ENCODE peak calls at places on chromosomes 16 and 17, in seven cellular contexts. One of them, this sample, is unnamed.

GRCh38 chr17:75001915-75002843 is 10.3 kb upstream of the MRPL58 start:
- DNase-seq in AG10803: no peak
- DNase-seq in body of pancreas: no peak
- DNase-seq in fibroblast of villous mesenchyme: no peak
- DNase-seq in tibial nerve: no peak
- DNase-seq in AG04450: no peak
- DNase-seq in esophagus squamous epithelium: no peak
- DNase-seq in this sample: no peak

GRCh38 chr16:10077861-10078260 is 104.4 kb downstream of the GRIN2A start:
- DNase-seq in fibroblast of villous mesenchyme: no peak
- DNase-seq in tibial nerve: no peak
- DNase-seq in AG04450: no peak
- DNase-seq in esophagus squamous epithelium: no peak
- DNase-seq in body of pancreas: no peak
- DNase-seq in AG10803: no peak
- DNase-seq in this sample: no peak

GRCh38 chr16:54374136-54374535 is 87.5 kb upstream of the IRX3 start:
- DNase-seq in fibroblast of villous mesenchyme: no peak
- DNase-seq in AG04450: no peak
- DNase-seq in AG10803: no peak
- DNase-seq in body of pancreas: no peak
- DNase-seq in tibial nerve: no peak
- DNase-seq in esophagus squamous epithelium: no peak
- DNase-seq in this sample: no peak

GRCh38 chr17:68897557-68897956 is 57.6 kb downstream of the ABCA8 start:
- DNase-seq in body of pancreas: no peak
- DNase-seq in AG04450: no peak
- DNase-seq in esophagus squamous epithelium: no peak
- DNase-seq in fibroblast of villous mesenchyme: no peak
- DNase-seq in AG10803: no peak
- DNase-seq in tibial nerve: no peak
- DNase-seq in this sample: no peak

GRCh38 chr17:7824021-7824924 is 9.7 kb upstream of the KDM6B start:
- DNase-seq in esophagus squamous epithelium: no peak
- DNase-seq in body of pancreas: no peak
- DNase-seq in fibroblast of villous mesenchyme: no peak
- DNase-seq in AG04450: no peak
- DNase-seq in tibial nerve: no peak
- DNase-seq in AG10803: no peak
- DNase-seq in this sample: no peak

GRCh38 chr16:65909310-65910050 is 457.0 kb upstream of the CDH5 start:
- DNase-seq in tibial nerve: no peak
- DNase-seq in fibroblast of villous mesenchyme: no peak
- DNase-seq in body of pancreas: no peak
- DNase-seq in esophagus squamous epithelium: no peak
- DNase-seq in AG04450: no peak
- DNase-seq in AG10803: no peak
- DNase-seq in this sample: no peak

GRCh38 chr17:22703204-22703603 is 1010.9 kb downstream of the KCNJ18 start:
- DNase-seq in tibial nerve: no peak
- DNase-seq in esophagus squamous epithelium: no peak
- DNase-seq in body of pancreas: no peak
- DNase-seq in AG04450: no peak
- DNase-seq in fibroblast of villous mesenchyme: no peak
- DNase-seq in AG10803: no peak
- DNase-seq in this sample: peak

GRCh38 chr17:29237476-29238132 is 9.1 kb upstream of the CRYBA1 start:
- DNase-seq in AG04450: no peak
- DNase-seq in esophagus squamous epithelium: no peak
- DNase-seq in body of pancreas: no peak
- DNase-seq in fibroblast of villous mesenchyme: peak
- DNase-seq in AG10803: peak
- DNase-seq in tibial nerve: no peak
- DNase-seq in this sample: peak

GRCh38 chr17:81404557-81405165 is 9.4 kb downstream of the BAHCC1 start:
- DNase-seq in tibial nerve: no peak
- DNase-seq in AG10803: no peak
- DNase-seq in fibroblast of villous mesenchyme: peak
- DNase-seq in body of pancreas: no peak
- DNase-seq in esophagus squamous epithelium: no peak
- DNase-seq in AG04450: no peak
- DNase-seq in this sample: no peak

GRCh38 chr16:65579050-65579449 is 457.2 kb upstream of the CDH11 start:
- DNase-seq in AG10803: peak
- DNase-seq in esophagus squamous epithelium: no peak
- DNase-seq in AG04450: no peak
- DNase-seq in body of pancreas: no peak
- DNase-seq in tibial nerve: no peak
- DNase-seq in fibroblast of villous mesenchyme: no peak
- DNase-seq in this sample: no peak

GRCh38 chr17:5931611-5932010 is 138.6 kb upstream of the WSCD1 start:
- DNase-seq in AG04450: no peak
- DNase-seq in fibroblast of villous mesenchyme: no peak
- DNase-seq in tibial nerve: no peak
- DNase-seq in esophagus squamous epithelium: no peak
- DNase-seq in AG10803: no peak
- DNase-seq in body of pancreas: no peak
- DNase-seq in this sample: no peak

GRCh38 chr17:66115246-66115645 is 76.7 kb downstream of the CEP112 start:
- DNase-seq in fibroblast of villous mesenchyme: peak
- DNase-seq in AG10803: peak
- DNase-seq in tibial nerve: no peak
- DNase-seq in esophagus squamous epithelium: no peak
- DNase-seq in body of pancreas: no peak
- DNase-seq in AG04450: no peak
- DNase-seq in this sample: no peak

GRCh38 chr16:87921236-87921773 is 15.0 kb downstream of the CA5A start:
- DNase-seq in AG10803: no peak
- DNase-seq in fibroblast of villous mesenchyme: no peak
- DNase-seq in esophagus squamous epithelium: no peak
- DNase-seq in tibial nerve: no peak
- DNase-seq in AG04450: no peak
- DNase-seq in body of pancreas: peak
- DNase-seq in this sample: no peak

GRCh38 chr17:36534117-36534880 is at the start of gene MYO19:
- DNase-seq in fibroblast of villous mesenchyme: peak
- DNase-seq in AG10803: peak
- DNase-seq in AG04450: no peak
- DNase-seq in esophagus squamous epithelium: no peak
- DNase-seq in tibial nerve: peak
- DNase-seq in body of pancreas: peak
- DNase-seq in this sample: peak

GRCh38 chr17:81386646-81387234 is 8.5 kb upstream of the BAHCC1 start:
- DNase-seq in AG04450: no peak
- DNase-seq in tibial nerve: no peak
- DNase-seq in body of pancreas: no peak
- DNase-seq in fibroblast of villous mesenchyme: peak
- DNase-seq in esophagus squamous epithelium: no peak
- DNase-seq in AG10803: peak
- DNase-seq in this sample: no peak

GRCh38 chr16:78146807-78147206 is 47.4 kb downstream of the WWOX start:
- DNase-seq in body of pancreas: no peak
- DNase-seq in tibial nerve: no peak
- DNase-seq in fibroblast of villous mesenchyme: no peak
- DNase-seq in esophagus squamous epithelium: no peak
- DNase-seq in AG10803: no peak
- DNase-seq in AG04450: no peak
- DNase-seq in this sample: no peak

GRCh38 chr16:78142784-78143183 is 43.3 kb downstream of the WWOX start:
- DNase-seq in AG10803: no peak
- DNase-seq in fibroblast of villous mesenchyme: no peak
- DNase-seq in esophagus squamous epithelium: no peak
- DNase-seq in body of pancreas: no peak
- DNase-seq in tibial nerve: no peak
- DNase-seq in AG04450: no peak
- DNase-seq in this sample: no peak

GRCh38 chr16:78150233-78150632 is 50.8 kb downstream of the WWOX start:
- DNase-seq in body of pancreas: no peak
- DNase-seq in fibroblast of villous mesenchyme: no peak
- DNase-seq in esophagus squamous epithelium: no peak
- DNase-seq in AG10803: no peak
- DNase-seq in tibial nerve: no peak
- DNase-seq in AG04450: no peak
- DNase-seq in this sample: no peak

DNA sequence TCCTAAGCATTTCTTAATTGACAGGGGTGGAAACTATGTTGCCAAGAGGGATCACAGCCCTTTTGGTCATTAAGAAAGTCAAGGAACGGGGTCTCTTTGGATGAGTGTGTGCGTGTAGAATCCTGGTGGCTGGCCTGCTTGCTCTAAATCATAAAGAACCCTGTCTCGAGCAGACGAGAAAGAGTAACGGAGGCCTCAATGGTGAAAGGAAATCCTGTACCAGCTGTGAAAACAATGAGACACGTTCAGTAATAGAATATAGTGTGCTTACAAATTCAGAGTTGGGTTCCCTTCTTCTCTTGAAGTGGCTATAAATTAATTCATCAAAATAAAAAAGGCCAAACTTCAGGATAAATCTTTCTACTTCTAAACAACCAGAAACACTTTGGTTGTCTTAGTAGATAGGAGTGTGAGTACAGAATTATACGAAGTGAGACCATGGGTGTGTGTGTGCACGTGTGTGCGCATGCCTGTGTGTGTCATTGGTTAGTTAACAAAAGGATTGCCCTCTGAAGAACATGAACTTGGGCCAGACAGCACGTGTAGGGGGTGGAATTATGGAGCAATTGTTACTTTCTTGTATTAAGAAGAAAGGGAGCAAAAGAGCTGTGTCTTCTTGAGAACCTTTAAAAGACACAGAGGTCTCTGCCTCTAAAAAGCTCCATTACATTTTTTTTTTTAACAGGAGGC is 48.5 kb downstream of the WWOX start:
- DNase-seq in tibial nerve: no peak
- DNase-seq in body of pancreas: no peak
- DNase-seq in fibroblast of villous mesenchyme: no peak
- DNase-seq in AG04450: no peak
- DNase-seq in AG10803: no peak
- DNase-seq in esophagus squamous epithelium: no peak
- DNase-seq in this sample: no peak
- TF ChIP-seq CTCF in tibial nerve: no peak
- TF ChIP-seq CTCF in body of pancreas: no peak
- TF ChIP-seq CTCF in fibroblast of villous mesenchyme: no peak
- TF ChIP-seq CTCF in AG04450: no peak
- TF ChIP-seq CTCF in AG10803: no peak
- TF ChIP-seq CTCF in esophagus squamous epithelium: no peak
- TF ChIP-seq CTCF in this sample: no peak

GRCh38 chr16:4477966-4478365 is 1.8 kb downstream of the HMOX2 start:
- DNase-seq in esophagus squamous epithelium: no peak
- DNase-seq in fibroblast of villous mesenchyme: peak
- DNase-seq in body of pancreas: no peak
- DNase-seq in AG04450: no peak
- DNase-seq in AG10803: peak
- DNase-seq in tibial nerve: no peak
- DNase-seq in this sample: no peak
- TF ChIP-seq CTCF in esophagus squamous epithelium: no peak
- TF ChIP-seq CTCF in fibroblast of villous mesenchyme: peak
- TF ChIP-seq CTCF in body of pancreas: no peak
- TF ChIP-seq CTCF in AG04450: peak
- TF ChIP-seq CTCF in AG10803: peak
- TF ChIP-seq CTCF in tibial nerve: no peak
- TF ChIP-seq CTCF in this sample: peak

GRCh38 chr17:35089846-35090193 is 26.3 kb upstream of the RFFL start:
- DNase-seq in esophagus squamous epithelium: no peak
- DNase-seq in body of pancreas: no peak
- DNase-seq in AG04450: no peak
- DNase-seq in tibial nerve: no peak
- DNase-seq in AG10803: peak
- DNase-seq in fibroblast of villous mesenchyme: peak
- DNase-seq in this sample: no peak

GRCh38 chr17:35086931-35087573 is 23.5 kb upstream of the RFFL start:
- DNase-seq in tibial nerve: no peak
- DNase-seq in AG04450: no peak
- DNase-seq in AG10803: no peak
- DNase-seq in fibroblast of villous mesenchyme: no peak
- DNase-seq in body of pancreas: no peak
- DNase-seq in esophagus squamous epithelium: no peak
- DNase-seq in this sample: no peak

GRCh38 chr17:35088911-35089845 is 25.7 kb upstream of the RFFL start:
- DNase-seq in fibroblast of villous mesenchyme: peak
- DNase-seq in esophagus squamous epithelium: peak
- DNase-seq in body of pancreas: peak
- DNase-seq in AG04450: no peak
- DNase-seq in AG10803: peak
- DNase-seq in tibial nerve: peak
- DNase-seq in this sample: peak

GRCh38 chr17:35087731-35088646 is 24.5 kb upstream of the RFFL start:
- DNase-seq in AG10803: peak
- DNase-seq in tibial nerve: no peak
- DNase-seq in body of pancreas: peak
- DNase-seq in esophagus squamous epithelium: no peak
- DNase-seq in AG04450: no peak
- DNase-seq in fibroblast of villous mesenchyme: peak
- DNase-seq in this sample: no peak

GRCh38 chr17:35088647-35088910 is 25.1 kb upstream of the RFFL start:
- DNase-seq in esophagus squamous epithelium: no peak
- DNase-seq in tibial nerve: no peak
- DNase-seq in AG10803: no peak
- DNase-seq in body of pancreas: peak
- DNase-seq in AG04450: no peak
- DNase-seq in fibroblast of villous mesenchyme: no peak
- DNase-seq in this sample: no peak
- TF ChIP-seq CTCF in esophagus squamous epithelium: no peak
- TF ChIP-seq CTCF in tibial nerve: no peak
- TF ChIP-seq CTCF in AG10803: no peak
- TF ChIP-seq CTCF in body of pancreas: no peak
- TF ChIP-seq CTCF in AG04450: no peak
- TF ChIP-seq CTCF in fibroblast of villous mesenchyme: no peak
- TF ChIP-seq CTCF in this sample: no peak

GRCh38 chr17:11742891-11743290 is 144.6 kb downstream of the DNAH9 start:
- DNase-seq in fibroblast of villous mesenchyme: no peak
- DNase-seq in body of pancreas: no peak
- DNase-seq in tibial nerve: no peak
- DNase-seq in AG10803: no peak
- DNase-seq in AG04450: no peak
- DNase-seq in esophagus squamous epithelium: no peak
- DNase-seq in this sample: no peak
- TF ChIP-seq CTCF in fibroblast of villous mesenchyme: no peak
- TF ChIP-seq CTCF in body of pancreas: no peak
- TF ChIP-seq CTCF in tibial nerve: no peak
- TF ChIP-seq CTCF in AG10803: no peak
- TF ChIP-seq CTCF in AG04450: no peak
- TF ChIP-seq CTCF in esophagus squamous epithelium: no peak
- TF ChIP-seq CTCF in this sample: no peak

GRCh38 chr17:67374329-67375053 is 2.6 kb upstream of the PITPNC1 start:
- DNase-seq in AG10803: peak
- DNase-seq in tibial nerve: peak
- DNase-seq in AG04450: peak
- DNase-seq in body of pancreas: peak
- DNase-seq in esophagus squamous epithelium: no peak
- DNase-seq in fibroblast of villous mesenchyme: peak
- DNase-seq in this sample: peak
- TF ChIP-seq CTCF in AG10803: peak
- TF ChIP-seq CTCF in tibial nerve: peak
- TF ChIP-seq CTCF in AG04450: peak
- TF ChIP-seq CTCF in body of pancreas: peak
- TF ChIP-seq CTCF in esophagus squamous epithelium: peak
- TF ChIP-seq CTCF in fibroblast of villous mesenchyme: peak
- TF ChIP-seq CTCF in this sample: peak

GRCh38 chr17:46193626-46194392 is 580 bp upstream of the KANSL1 start:
- DNase-seq in tibial nerve: peak
- DNase-seq in AG10803: peak
- DNase-seq in body of pancreas: peak
- DNase-seq in fibroblast of villous mesenchyme: peak
- DNase-seq in AG04450: peak
- DNase-seq in esophagus squamous epithelium: peak
- DNase-seq in this sample: peak
- TF ChIP-seq CTCF in tibial nerve: peak
- TF ChIP-seq CTCF in AG10803: peak
- TF ChIP-seq CTCF in body of pancreas: peak
- TF ChIP-seq CTCF in fibroblast of villous mesenchyme: no peak
- TF ChIP-seq CTCF in AG04450: no peak
- TF ChIP-seq CTCF in esophagus squamous epithelium: peak
- TF ChIP-seq CTCF in this sample: peak